ENCODE peak calls at places on chromosomes 1 and 21, in ten cellular contexts. A, V, I, G, L, T, W, Q, S and H are unnamed samples.

GRCh38 chr1:228009828-228010775 is 3.3 kb downstream of the WNT3A start:
- DNase-seq in A (no peak), V (peak), I (no peak), G (no peak), L (no peak), T (no peak), W (no peak), Q (no peak), S (no peak), H (peak)

GRCh38 chr1:168136709-168137514 is at the start of gene GPR161:
- DNase-seq in A (peak), V (peak), I (no peak), G (peak), L (peak), T (peak), W (no peak), Q (peak), S (peak), H (peak)

GRCh38 chr1:204958325-204959307 is 84.4 kb upstream of the CNTN2 start:
- DNase-seq in A (no peak), V (no peak), I (no peak), G (no peak), L (no peak), T (no peak), W (no peak), Q (no peak), S (no peak), H (no peak)

GRCh38 chr1:2494323-2494693 is 18.2 kb downstream of the PLCH2 start:
- DNase-seq in A (no peak), V (no peak), I (no peak), G (peak), L (no peak), T (peak), W (no peak), Q (peak), S (no peak), H (no peak)

GRCh38 chr1:110594466-110595076 is 11.6 kb downstream of the KCNA2 start:
- DNase-seq in A (peak), V (peak), I (no peak), G (peak), L (no peak), T (no peak), W (peak), Q (no peak), S (no peak), H (no peak)

GRCh38 chr1:32703479-32704291 is 1.1 kb upstream of the SYNC start:
- DNase-seq in A (no peak), V (peak), I (no peak), G (no peak), L (no peak), T (peak), W (no peak), Q (no peak), S (no peak), H (no peak)

GRCh38 chr21:19031956-19032355 is 628.4 kb upstream of the TMPRSS15 start:
- DNase-seq in A (no peak), V (no peak), I (no peak), G (no peak), L (no peak), T (no peak), W (no peak), Q (no peak), S (no peak), H (no peak)

GRCh38 chr1:53581476-53581875 is 122.3 kb downstream of the DMRTB1 start:
- DNase-seq in A (no peak), V (no peak), I (no peak), G (no peak), L (no peak), T (no peak), W (no peak), Q (no peak), S (no peak), H (no peak)

GRCh38 chr1:197745911-197746310 is 29.4 kb downstream of the DENND1B start:
- DNase-seq in A (no peak), V (no peak), I (no peak), G (no peak), L (no peak), T (no peak), W (no peak), Q (no peak), S (no peak), H (no peak)

GRCh38 chr1:30664103-30664755 is 59.2 kb downstream of the MATN1 start:
- DNase-seq in A (no peak), V (no peak), I (no peak), G (no peak), L (no peak), T (no peak), W (peak), Q (no peak), S (no peak), H (no peak)

GRCh38 chr1:28326980-28327379 is 1.9 kb upstream of the MED18 start:
- DNase-seq in A (no peak), V (peak), I (no peak), G (no peak), L (no peak), T (no peak), W (no peak), Q (no peak), S (no peak), H (no peak)

GRCh38 chr21:45262616-45263015 is 25.1 kb downstream of the POFUT2 start:
- DNase-seq in A (no peak), V (peak), I (no peak), G (peak), L (no peak), T (no peak), W (no peak), Q (no peak), S (no peak), H (no peak)

GRCh38 chr1:66532798-66533783 is 862 bp upstream of the SGIP1 start:
- DNase-seq in A (no peak), V (peak), I (no peak), G (no peak), L (no peak), T (peak), W (peak), Q (no peak), S (peak), H (peak)

GRCh38 chr1:5811419-5811818 is 180.8 kb downstream of the NPHP4 start:
- DNase-seq in A (no peak), V (no peak), I (no peak), G (no peak), L (no peak), T (no peak), W (no peak), Q (no peak), S (no peak), H (no peak)

GRCh38 chr1:13823126-13823880 is 123.3 kb downstream of the PRDM2 start:
- DNase-seq in A (no peak), V (no peak), I (no peak), G (peak), L (no peak), T (no peak), W (no peak), Q (no peak), S (no peak), H (peak)

GRCh38 chr1:1299686-1300351 is 7.9 kb downstream of the ACAP3 start:
- DNase-seq in A (no peak), V (peak), I (no peak), G (no peak), L (peak), T (no peak), W (no peak), Q (no peak), S (no peak), H (peak)

GRCh38 chr1:175708787-175709186 is 34.6 kb downstream of the TNR start:
- DNase-seq in A (no peak), V (no peak), I (no peak), G (no peak), L (no peak), T (no peak), W (no peak), Q (no peak), S (no peak), H (no peak)

GRCh38 chr1:234704106-234704887 is 94.3 kb upstream of the IRF2BP2 start:
- DNase-seq in A (no peak), V (no peak), I (no peak), G (peak), L (no peak), T (no peak), W (no peak), Q (no peak), S (no peak), H (no peak)

GRCh38 chr1:96234299-96234698 is 487.3 kb upstream of the PTBP2 start:
- DNase-seq in A (peak), V (peak), I (no peak), G (no peak), L (peak), T (peak), W (no peak), Q (peak), S (no peak), H (no peak)

GRCh38 chr1:112697781-112698201 is 9.1 kb downstream of the RHOC start:
- DNase-seq in A (no peak), V (no peak), I (no peak), G (no peak), L (no peak), T (no peak), W (no peak), Q (no peak), S (no peak), H (no peak)

GRCh38 chr1:109295712-109296415 is 10.9 kb downstream of the MYBPHL start:
- DNase-seq in A (no peak), V (no peak), I (no peak), G (no peak), L (no peak), T (no peak), W (no peak), Q (no peak), S (no peak), H (no peak)

GRCh38 chr1:224133741-224134299 is 19.9 kb downstream of the FBXO28 start:
- DNase-seq in A (no peak), V (no peak), I (no peak), G (no peak), L (no peak), T (no peak), W (no peak), Q (no peak), S (no peak), H (no peak)

GRCh38 chr21:31607791-31608190 is 51.7 kb upstream of the SOD1 start:
- DNase-seq in A (no peak), V (no peak), I (no peak), G (no peak), L (no peak), T (no peak), W (no peak), Q (no peak), S (no peak), H (no peak)

GRCh38 chr1:4734791-4735190 is 80.4 kb downstream of the AJAP1 start:
- DNase-seq in A (no peak), V (no peak), I (no peak), G (no peak), L (no peak), T (no peak), W (no peak), Q (no peak), S (no peak), H (no peak)